ENCODE peak calls at places on chromosomes 6 and 20, in seven cellular contexts. A is dorsolateral prefrontal cortex, Z is heart left ventricle, W is ovary, H is AG04450, U is left lung, Q is cardiac muscle cell. J is an unnamed sample.

GRCh38 chr6:34132486-34133185 is 13.3 kb downstream of the GRM4 start:
- DNase-seq in A (no peak), Z (no peak), W (no peak), H (no peak), U (no peak), Q (peak), J (peak)

GRCh38 chr6:63904844-63905243 is 269.2 kb downstream of the PHF3 start:
- DNase-seq in A (no peak), Z (no peak), W (no peak), H (no peak), U (no peak), Q (peak), J (peak)

GRCh38 chr6:161644521-161644920 is 370.7 kb upstream of the AGPAT4 start:
- DNase-seq in A (no peak), Z (no peak), W (no peak), H (no peak), U (no peak), Q (no peak), J (no peak)

GRCh38 chr20:62087227-62087626 is 21.5 kb upstream of the TAF4 start:
- DNase-seq in A (no peak), Z (no peak), W (no peak), H (no peak), U (no peak), Q (no peak), J (no peak)

GRCh38 chr6:28489366-28490190 is 26.0 kb downstream of the GPX6 start:
- DNase-seq in A (peak), Z (peak), W (peak), H (peak), U (peak), Q (peak), J (peak)

GRCh38 chr6:29748391-29749352 is 25.4 kb downstream of the HLA-F start:
- DNase-seq in A (peak), Z (peak), W (peak), H (no peak), U (peak), Q (peak), J (peak)

GRCh38 chr20:2708073-2708415 is 15.5 kb downstream of the EBF4 start:
- DNase-seq in A (no peak), Z (no peak), W (no peak), H (no peak), U (no peak), Q (no peak), J (no peak)

GRCh38 chr20:22775671-22776139 is 191.3 kb upstream of the FOXA2 start:
- DNase-seq in A (no peak), Z (no peak), W (no peak), H (no peak), U (no peak), Q (peak), J (peak)

GRCh38 chr6:36679043-36679821 is 718 bp downstream of the CDKN1A start:
- DNase-seq in A (no peak), Z (peak), W (peak), H (no peak), U (peak), Q (peak), J (peak)

GRCh38 chr6:39430968-39431523 is 108.5 kb upstream of the KCNK16 start:
- DNase-seq in A (peak), Z (peak), W (peak), H (no peak), U (peak), Q (peak), J (peak)

GRCh38 chr6:25883536-25883935 is 9.5 kb upstream of the SLC17A3 start:
- DNase-seq in A (no peak), Z (no peak), W (no peak), H (no peak), U (no peak), Q (peak), J (no peak)

GRCh38 chr20:22927537-22927936 is 107.6 kb upstream of the SSTR4 start:
- DNase-seq in A (no peak), Z (no peak), W (no peak), H (no peak), U (no peak), Q (no peak), J (no peak)

GRCh38 chr6:157137501-157137900 is 185.8 kb downstream of the TMEM242 start:
- DNase-seq in A (no peak), Z (no peak), W (no peak), H (no peak), U (no peak), Q (no peak), J (no peak)

GRCh38 chr6:36655073-36655847 is 23.3 kb upstream of the CDKN1A start:
- DNase-seq in A (no peak), Z (no peak), W (no peak), H (no peak), U (no peak), Q (no peak), J (no peak)

GRCh38 chr20:48783533-48784272 is 44.1 kb downstream of the PREX1 start:
- DNase-seq in A (no peak), Z (no peak), W (no peak), H (no peak), U (no peak), Q (no peak), J (no peak)

GRCh38 chr6:158894192-158894591 is 75.0 kb upstream of the EZR start:
- DNase-seq in A (no peak), Z (no peak), W (no peak), H (peak), U (no peak), Q (peak), J (peak)

GRCh38 chr20:23139524-23139923 is 53.4 kb upstream of the CD93 start:
- DNase-seq in A (no peak), Z (no peak), W (no peak), H (no peak), U (no peak), Q (no peak), J (no peak)

GRCh38 chr20:20549699-20550098 is 162.7 kb downstream of the RALGAPA2 start:
- DNase-seq in A (no peak), Z (no peak), W (no peak), H (peak), U (no peak), Q (peak), J (peak)

GRCh38 chr6:128209771-128210170 is 308.9 kb upstream of the THEMIS start:
- DNase-seq in A (no peak), Z (no peak), W (no peak), H (no peak), U (no peak), Q (peak), J (no peak)

GRCh38 chr6:83381949-83382348 is 48.9 kb downstream of the ME1 start:
- DNase-seq in A (no peak), Z (no peak), W (no peak), H (no peak), U (no peak), Q (no peak), J (no peak)

GRCh38 chr6:79570129-79570801 is 33.0 kb upstream of the LCA5 start:
- DNase-seq in A (peak), Z (no peak), W (no peak), H (no peak), U (no peak), Q (peak), J (peak)

GRCh38 chr6:149563928-149564325 is 2.2 kb upstream of the GINM1 start:
- DNase-seq in A (no peak), Z (no peak), W (no peak), H (no peak), U (no peak), Q (no peak), J (no peak)

GRCh38 chr20:22578221-22579118 is 5.9 kb downstream of the FOXA2 start:
- DNase-seq in A (no peak), Z (no peak), W (no peak), H (no peak), U (peak), Q (no peak), J (peak)

GRCh38 chr20:16350465-16350864 is 222.8 kb downstream of the KIF16B start:
- DNase-seq in A (peak), Z (no peak), W (no peak), H (no peak), U (no peak), Q (peak), J (no peak)

GRCh38 chr6:6696867-6697531 is 108.5 kb downstream of the LY86 start:
- DNase-seq in A (peak), Z (no peak), W (peak), H (no peak), U (peak), Q (peak), J (peak)

GRCh38 chr20:1830240-1830639 is 65.0 kb upstream of the SIRPA start:
- DNase-seq in A (peak), Z (peak), W (peak), H (peak), U (no peak), Q (peak), J (peak)

GRCh38 chr20:63826753-63827152 is 4.3 kb downstream of the ZBTB46 start:
- DNase-seq in A (no peak), Z (no peak), W (no peak), H (no peak), U (no peak), Q (no peak), J (no peak)

GRCh38 chr6:129684903-129685639 is 24.9 kb downstream of the ARHGAP18 start:
- DNase-seq in A (no peak), Z (no peak), W (no peak), H (no peak), U (no peak), Q (no peak), J (no peak)

GRCh38 chr6:129683606-129684322 is 26.2 kb downstream of the ARHGAP18 start:
- DNase-seq in A (peak), Z (peak), W (no peak), H (peak), U (peak), Q (peak), J (peak)

GRCh38 chr6:129685640-129686031 is 24.3 kb downstream of the ARHGAP18 start:
- DNase-seq in A (no peak), Z (no peak), W (no peak), H (no peak), U (no peak), Q (no peak), J (no peak)

GRCh38 chr6:129684323-129684884 is 25.6 kb downstream of the ARHGAP18 start:
- DNase-seq in A (no peak), Z (no peak), W (no peak), H (no peak), U (no peak), Q (no peak), J (no peak)

DNA sequence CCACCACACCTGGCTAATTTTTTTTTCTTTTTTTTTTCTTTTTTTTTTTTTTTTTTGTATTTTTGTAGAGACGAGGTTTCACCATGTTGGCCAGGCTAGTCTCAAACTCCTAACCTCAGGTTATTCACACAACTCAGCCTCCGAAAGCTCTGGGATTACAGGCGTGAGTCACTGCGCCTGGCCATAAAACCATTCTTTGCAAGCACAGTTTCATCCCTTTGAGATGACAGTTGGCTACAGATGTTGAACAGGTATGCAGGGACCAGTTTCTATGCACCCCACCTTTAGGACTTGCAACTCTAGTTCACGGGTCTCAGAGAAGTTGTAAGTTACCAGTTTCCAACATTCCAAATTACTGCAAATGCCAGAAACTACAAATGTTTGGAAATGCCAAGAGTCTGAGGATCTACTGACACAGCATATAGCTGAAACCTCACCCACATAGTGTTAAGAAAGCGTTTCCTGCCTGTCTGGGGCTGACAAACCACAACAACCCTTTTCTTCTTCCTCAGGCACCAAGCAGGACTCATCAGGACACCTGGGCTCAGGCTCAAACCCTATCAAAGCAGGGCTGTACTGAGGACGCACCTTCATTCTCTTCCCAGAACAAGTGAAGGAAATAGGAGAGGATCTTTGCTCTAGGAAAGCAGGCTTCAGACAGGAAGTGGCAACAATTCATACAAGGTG is 22.9 kb downstream of the ARHGAP18 start:
- DNase-seq in A (no peak), Z (no peak), W (no peak), H (no peak), U (no peak), Q (peak), J (no peak)
- H3K27ac ChIP-seq in A (no peak), Z (no peak), W (no peak), H (peak), U (peak), Q (no peak), J (no peak)

GRCh38 chr6:70099732-70100131 is 203.2 kb downstream of the COL9A1 start:
- DNase-seq in A (no peak), Z (no peak), W (no peak), H (no peak), U (no peak), Q (no peak), J (no peak)

GRCh38 chr6:70108230-70108629 is 194.7 kb downstream of the COL9A1 start:
- DNase-seq in A (no peak), Z (no peak), W (no peak), H (no peak), U (no peak), Q (peak), J (peak)

DNA sequence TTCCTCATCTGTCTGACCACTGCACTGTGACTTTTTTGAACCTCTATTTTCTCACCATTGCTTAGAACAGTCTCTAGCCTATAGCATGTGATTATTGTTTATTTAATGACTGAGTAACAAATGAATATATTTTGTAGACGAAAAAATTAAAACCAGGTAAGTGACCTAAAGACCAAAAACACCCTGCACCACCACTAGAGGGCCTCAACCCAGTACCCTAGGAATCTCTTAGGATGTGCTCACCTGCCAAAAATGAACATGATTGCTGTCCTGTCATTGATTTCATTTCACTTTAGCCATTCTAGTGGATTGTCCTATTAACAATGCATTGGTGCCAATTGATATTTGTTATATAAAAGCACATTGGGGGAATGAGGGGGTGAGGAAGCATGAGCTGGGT is 199.1 kb downstream of the COL9A1 start:
- DNase-seq in A (no peak), Z (no peak), W (no peak), H (no peak), U (no peak), Q (no peak), J (no peak)
- TF ChIP-seq CTCF in A (peak), Z (no peak), W (no peak), H (peak), U (peak), Q (peak), J (peak)

GRCh38 chr20:35660122-35660937 is 4.4 kb downstream of the CPNE1 start:
- DNase-seq in A (no peak), Z (no peak), W (no peak), H (no peak), U (no peak), Q (no peak), J (no peak)
- H3K27ac ChIP-seq in A (no peak), Z (no peak), W (no peak), H (no peak), U (peak), Q (no peak), J (peak)

DNA sequence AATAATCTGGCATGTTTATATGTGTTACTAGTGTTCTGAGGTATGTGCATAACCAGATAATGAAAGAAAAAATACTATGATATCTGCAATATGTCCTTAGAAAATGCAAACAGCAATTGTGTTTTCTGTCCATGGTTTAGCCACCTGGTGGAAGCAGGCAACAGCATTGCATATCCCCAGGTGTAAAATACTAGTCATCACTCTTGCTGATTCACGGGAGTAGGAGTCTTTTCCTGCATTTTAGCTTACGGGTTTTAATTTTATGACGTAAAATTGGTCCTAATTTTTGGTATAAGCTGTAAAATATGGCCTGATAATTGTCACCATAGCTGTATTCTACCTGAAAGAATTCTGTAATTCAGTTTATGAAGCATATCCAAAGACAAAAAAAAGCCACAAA is 2.5 kb downstream of the RNF182 start:
- DNase-seq in A (no peak), Z (no peak), W (no peak), H (no peak), U (no peak), Q (no peak), J (no peak)
- TF ChIP-seq CTCF in A (no peak), Z (no peak), W (no peak), H (peak), U (no peak), Q (no peak), J (no peak)

GRCh38 chr20:8116067-8116811 is 15.8 kb upstream of the PLCB1 start:
- DNase-seq in A (no peak), Z (no peak), W (no peak), H (peak), U (no peak), Q (peak), J (no peak)
- H3K27ac ChIP-seq in A (no peak), Z (no peak), W (no peak), H (no peak), U (no peak), Q (no peak), J (no peak)

J was measured in hepatocyte.